ENCODE peak calls at places on chromosomes 5 and 9, in ten cellular contexts. G is NCI-H2029, S is small intestine, Q is cardiac muscle cell, F is GM20000, X is neural crest cell, C is T47D, E is endodermal cell, H is left ventricle myocardium inferior, L is activated T-cell treated with anti-CD3 and anti-CD28 coated beads for 24 hours. A is an unnamed sample.

GRCh38 chr9:16960084-16960483 is 89.6 kb upstream of the BNC2 start:
- DNase-seq in G (no peak), S (no peak), Q (peak; percentile 16), F (no peak), X (no peak), C (no peak), E (no peak), H (no peak), L (no peak), A (no peak)

GRCh38 chr9:22103650-22104575 is 94.8 kb upstream of the CDKN2B start:
- DNase-seq in G (no peak), S (peak; percentile 96), Q (peak; percentile 77), F (no peak), X (no peak), C (peak; percentile 45), E (no peak), H (no peak), L (no peak), A (no peak)

GRCh38 chr5:12794476-12795332 is 890.5 kb upstream of the CTNND2 start:
- DNase-seq in G (no peak), S (no peak), Q (no peak), F (no peak), X (no peak), C (no peak), E (no peak), H (peak; percentile 12), L (no peak), A (no peak)

GRCh38 chr5:80172067-80172690 is 83.7 kb downstream of the SERINC5 start:
- DNase-seq in G (no peak), S (no peak), Q (peak; percentile 64), F (no peak), X (no peak), C (no peak), E (no peak), H (no peak), L (no peak), A (no peak)

GRCh38 chr5:160463775-160464465 is 42.3 kb downstream of the PTTG1 start:
- DNase-seq in G (peak; percentile 24), S (peak; percentile 75), Q (peak; percentile 70), F (no peak), X (no peak), C (no peak), E (no peak), H (no peak), L (no peak), A (no peak)

GRCh38 chr5:139976703-139977102 is 66.4 kb downstream of the NRG2 start:
- DNase-seq in G (no peak), S (no peak), Q (no peak), F (no peak), X (no peak), C (no peak), E (no peak), H (no peak), L (no peak), A (no peak)

GRCh38 chr5:36950586-36951457 is 74.3 kb downstream of the NIPBL start:
- DNase-seq in G (no peak), S (no peak), Q (peak; percentile 53), F (peak; percentile 29), X (no peak), C (no peak), E (no peak), H (no peak), L (no peak), A (no peak)

GRCh38 chr5:160922311-160922710 is 70.3 kb upstream of the ATP10B start:
- DNase-seq in G (no peak), S (no peak), Q (no peak), F (no peak), X (no peak), C (no peak), E (no peak), H (no peak), L (no peak), A (no peak)

GRCh38 chr5:19987594-19988345 is at the start of gene CDH18:
- DNase-seq in G (peak; percentile 60), S (no peak), Q (peak; percentile 45), F (no peak), X (peak; percentile 55), C (peak; percentile 44), E (peak; percentile 92), H (peak; percentile 22), L (no peak), A (no peak)